ENCODE peak calls at places on chromosomes 2 and 18, in five cellular contexts. U, W, Y, O and G are unnamed samples.

GRCh38 chr2:168530980-168531379 is 74.9 kb downstream of the CERS6 start:
- DNase-seq in U (no peak), W (no peak), Y (no peak), O (no peak), G (no peak)

GRCh38 chr2:67465623-67466022 is 68.5 kb downstream of the ETAA1 start:
- DNase-seq in U (no peak), W (no peak), Y (no peak), O (no peak), G (no peak)

GRCh38 chr18:79940814-79941472 is 10.5 kb downstream of the SLC66A2 start:
- DNase-seq in U (no peak), W (no peak), Y (no peak), O (no peak), G (no peak)

GRCh38 chr2:135004005-135004746 is 43.1 kb downstream of the MAP3K19 start:
- DNase-seq in U (peak), W (peak), Y (peak), O (peak), G (peak)

GRCh38 chr2:9565436-9566153 is 10.0 kb upstream of the ADAM17 start:
- DNase-seq in U (no peak), W (peak), Y (no peak), O (no peak), G (peak)

GRCh38 chr2:48855142-48855541 is 99.6 kb upstream of the LHCGR start:
- DNase-seq in U (no peak), W (no peak), Y (no peak), O (no peak), G (no peak)

GRCh38 chr2:188291142-188291616 is 495 bp upstream of the GULP1 start:
- DNase-seq in U (peak), W (no peak), Y (no peak), O (no peak), G (no peak)

GRCh38 chr2:172736419-172737174 is 952 bp downstream of the RAPGEF4 start:
- DNase-seq in U (no peak), W (no peak), Y (no peak), O (no peak), G (no peak)

GRCh38 chr2:28713582-28714292 is 37.9 kb upstream of the PPP1CB start:
- DNase-seq in U (no peak), W (no peak), Y (no peak), O (no peak), G (no peak)

GRCh38 chr2:62873603-62874002 is 168.1 kb downstream of the EHBP1 start:
- DNase-seq in U (no peak), W (no peak), Y (no peak), O (no peak), G (no peak)

GRCh38 chr2:240934701-240935100 is 28.6 kb downstream of the CROCC2 start:
- DNase-seq in U (peak), W (no peak), Y (no peak), O (no peak), G (no peak)

GRCh38 chr2:202133556-202134245 is 60.6 kb downstream of the KIAA2012 start:
- DNase-seq in U (no peak), W (no peak), Y (no peak), O (no peak), G (no peak)

GRCh38 chr2:77458216-77458615 is 64.0 kb downstream of the LRRTM4 start:
- DNase-seq in U (no peak), W (no peak), Y (no peak), O (no peak), G (no peak)

GRCh38 chr2:156037472-156037871 is 295.0 kb downstream of the NR4A2 start:
- DNase-seq in U (no peak), W (no peak), Y (no peak), O (peak), G (no peak)

GRCh38 chr2:219252084-219252483 is 959 bp upstream of the TUBA4B start:
- DNase-seq in U (no peak), W (no peak), Y (no peak), O (no peak), G (no peak)

GRCh38 chr2:211408485-211408884 is 852.1 kb downstream of the CPS1 start:
- DNase-seq in U (no peak), W (no peak), Y (no peak), O (peak), G (peak)

GRCh38 chr2:157894694-157895450 is 18.7 kb upstream of the ACVR1 start:
- DNase-seq in U (no peak), W (no peak), Y (no peak), O (no peak), G (no peak)

GRCh38 chr2:30633039-30633438 is 174.2 kb downstream of the CAPN13 start:
- DNase-seq in U (no peak), W (no peak), Y (no peak), O (no peak), G (no peak)

GRCh38 chr2:6370753-6371152 is 495.0 kb downstream of the CMPK2 start:
- DNase-seq in U (no peak), W (no peak), Y (no peak), O (no peak), G (no peak)

GRCh38 chr2:37232131-37232933 is 874 bp downstream of the NDUFAF7 start:
- DNase-seq in U (peak), W (no peak), Y (peak), O (peak), G (no peak)

GRCh38 chr2:222203031-222203430 is 95.8 kb downstream of the PAX3 start:
- DNase-seq in U (no peak), W (no peak), Y (no peak), O (no peak), G (no peak)

GRCh38 chr18:5420909-5421308 is 122.9 kb downstream of the EPB41L3 start:
- DNase-seq in U (no peak), W (no peak), Y (no peak), O (no peak), G (no peak)

GRCh38 chr2:61911510-61911909 is 6.0 kb downstream of the COMMD1 start:
- DNase-seq in U (no peak), W (no peak), Y (no peak), O (no peak), G (no peak)

GRCh38 chr2:3491306-3491705 is 28.0 kb downstream of the ADI1 start:
- DNase-seq in U (peak), W (no peak), Y (no peak), O (no peak), G (no peak)

GRCh38 chr18:36419188-36419912 is 121.8 kb downstream of the FHOD3 start:
- DNase-seq in U (no peak), W (no peak), Y (no peak), O (no peak), G (no peak)

GRCh38 chr2:100964706-100965269 is 37.3 kb upstream of the RPL31 start:
- DNase-seq in U (no peak), W (no peak), Y (no peak), O (no peak), G (no peak)

GRCh38 chr18:13989209-13989608 is 73.9 kb upstream of the MC2R start:
- DNase-seq in U (no peak), W (no peak), Y (no peak), O (no peak), G (no peak)

GRCh38 chr2:190947139-190947538 is 66.5 kb downstream of the GLS start:
- DNase-seq in U (peak), W (no peak), Y (no peak), O (peak), G (no peak)

GRCh38 chr18:34085140-34085739 is 139.5 kb downstream of the NOL4 start:
- DNase-seq in U (no peak), W (no peak), Y (no peak), O (no peak), G (no peak)

GRCh38 chr2:177628817-177629216 is 236.2 kb downstream of the AGPS start:
- DNase-seq in U (no peak), W (no peak), Y (no peak), O (no peak), G (no peak)

DNA sequence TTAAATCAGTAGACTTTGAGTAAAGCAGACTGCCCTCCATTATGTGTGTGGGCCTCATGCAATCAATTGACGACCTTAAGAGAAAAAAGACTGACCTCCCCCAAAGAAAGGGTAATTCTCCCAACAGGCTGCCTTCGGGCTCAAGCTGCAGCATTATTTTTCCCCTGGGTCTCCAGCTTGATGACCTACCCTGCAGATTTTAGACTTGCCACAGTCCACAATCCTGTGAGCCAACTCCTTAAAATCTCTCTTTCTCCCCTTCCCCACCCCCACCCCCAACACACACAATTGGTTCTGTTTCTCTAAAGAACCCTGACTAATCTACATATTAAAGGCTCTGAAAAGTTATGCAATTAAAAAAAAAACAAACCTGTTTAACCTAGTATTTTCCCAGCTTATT is 89.4 kb downstream of the RNF152 start:
- DNase-seq in U (no peak), W (no peak), Y (no peak), O (no peak), G (no peak)
- H3K4me3 ChIP-seq in U (no peak), W (no peak), Y (no peak), O (no peak), G (no peak)

GRCh38 chr2:51251356-51251755 is 219.4 kb upstream of the NRXN1 start:
- DNase-seq in U (no peak), W (no peak), Y (no peak), O (no peak), G (no peak)
- TF ChIP-seq SIN3A in U (no peak), W (no peak), Y (no peak), O (no peak), G (no peak)

GRCh38 chr2:196266855-196267254 is 95.5 kb upstream of the STK17B start:
- DNase-seq in U (peak), W (no peak), Y (no peak), O (no peak), G (no peak)

GRCh38 chr2:196266351-196266750 is 95.0 kb upstream of the STK17B start:
- DNase-seq in U (no peak), W (no peak), Y (no peak), O (no peak), G (no peak)

GRCh38 chr2:196268022-196268421 is 96.6 kb upstream of the STK17B start:
- DNase-seq in U (no peak), W (no peak), Y (no peak), O (no peak), G (no peak)

GRCh38 chr2:196271786-196272185 is 100.4 kb upstream of the STK17B start:
- DNase-seq in U (no peak), W (no peak), Y (no peak), O (no peak), G (no peak)

DNA sequence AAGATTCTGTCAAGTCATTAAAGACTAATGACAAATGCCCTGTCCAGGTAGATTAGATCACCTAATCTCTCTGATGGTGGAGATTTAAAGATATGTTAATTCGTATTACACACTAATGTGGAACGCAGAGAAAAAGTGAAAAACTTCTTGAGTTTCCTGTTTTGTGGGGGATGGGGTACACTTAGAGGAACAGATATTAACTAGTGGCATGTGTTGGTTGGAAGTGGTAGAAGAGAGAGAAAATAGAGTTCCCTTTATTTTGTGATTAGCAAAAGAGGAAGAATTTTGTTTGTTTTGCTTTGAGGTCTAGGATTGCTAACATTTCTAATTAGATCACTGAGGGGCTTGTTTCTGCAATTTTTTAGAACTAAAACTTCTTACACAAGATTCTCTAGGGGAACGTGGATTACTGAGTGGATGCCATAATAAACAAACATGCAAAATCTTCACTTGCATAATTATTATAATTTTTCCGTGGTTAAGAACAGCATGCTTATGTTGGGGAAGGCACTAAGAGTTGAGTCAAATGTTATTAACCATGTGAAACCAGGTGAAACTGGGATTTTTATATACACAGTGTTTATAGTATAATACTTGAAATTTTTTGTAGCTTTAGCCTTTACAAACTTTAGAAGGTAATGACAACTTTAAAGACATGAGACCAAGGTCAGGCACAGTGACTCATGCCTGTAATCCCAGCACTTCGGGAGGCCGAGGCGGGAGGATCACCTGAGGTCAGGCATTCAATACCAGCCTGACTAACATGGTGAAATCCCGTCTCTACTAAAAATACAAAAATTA is 97.4 kb upstream of the STK17B start:
- DNase-seq in U (no peak), W (no peak), Y (no peak), O (peak), G (no peak)
- H3K4me3 ChIP-seq in U (no peak), W (no peak), Y (no peak), O (no peak), G (no peak)

GRCh38 chr2:96933528-96933927 is 52.9 kb downstream of the FAM178B start:
- DNase-seq in U (peak), W (no peak), Y (no peak), O (no peak), G (no peak)
- TF ChIP-seq SIN3A in U (no peak), W (no peak), Y (no peak), O (no peak), G (no peak)

GRCh38 chr2:83305758-83306378 is 1153.2 kb downstream of the SUCLG1 start:
- DNase-seq in U (no peak), W (peak), Y (no peak), O (no peak), G (no peak)
- H3K4me3 ChIP-seq in U (no peak), W (no peak), Y (no peak), O (no peak), G (no peak)

DNA sequence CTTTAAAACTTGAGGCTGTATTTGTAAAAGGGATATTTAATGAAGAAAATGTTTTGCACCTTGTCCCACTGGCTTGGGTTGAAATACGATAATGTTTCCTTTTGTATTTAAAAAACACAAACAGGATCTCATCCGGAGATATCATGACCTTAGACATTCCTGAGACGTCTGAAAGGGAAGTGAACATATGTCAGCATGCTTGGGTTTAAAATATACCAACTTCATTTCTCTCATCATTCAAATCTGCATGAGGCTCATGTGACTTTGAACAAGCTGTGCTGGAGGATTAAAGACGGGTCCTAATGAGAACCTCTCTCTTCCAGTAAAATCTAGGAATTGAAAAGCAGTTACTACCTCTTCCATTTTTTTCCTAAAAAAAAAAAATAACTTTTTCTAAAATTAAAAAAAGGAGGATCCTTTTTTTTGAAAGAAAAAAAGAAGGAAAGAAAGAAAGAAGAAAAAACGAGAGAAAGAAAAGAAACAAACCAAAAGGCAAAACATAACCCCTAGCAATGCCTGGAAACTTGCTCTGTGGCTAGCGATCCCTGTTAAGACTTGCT is 106.8 kb upstream of the ZFP36L2 start:
- DNase-seq in U (no peak), W (no peak), Y (no peak), O (no peak), G (no peak)
- TF ChIP-seq SIN3A in U (no peak), W (no peak), Y (no peak), O (no peak), G (no peak)